ENCODE peak calls at places on chromosomes 11 and 22, in five cellular contexts. P is PC-9, N is heart right ventricle, U is left ventricle myocardium inferior, I is IMR-90. G is an unnamed sample. For H3K4me1, the result is how much of the 10 kb centered on the place peaks cover.

GRCh38 chr22:32876516-32876915 is 75.0 kb downstream of the TIMP3 start:
- DNase-seq in P (no peak), I (no peak), U (no peak), N (no peak), G (no peak)

GRCh38 chr11:45176996-45177395 is 30.6 kb downstream of the PRDM11 start:
- DNase-seq in I (no peak), N (no peak), P (no peak), U (no peak), G (peak)

GRCh38 chr11:46896719-46897406 is 21.5 kb downstream of the LRP4 start:
- DNase-seq in N (no peak), U (no peak), I (peak), P (no peak), G (no peak)

GRCh38 chr11:1561266-1561665 is 10.8 kb downstream of the DUSP8 start:
- DNase-seq in N (no peak), I (no peak), U (no peak), P (no peak), G (no peak)

GRCh38 chr11:65593518-65594414 is 1.8 kb downstream of the KCNK7 start:
- DNase-seq in N (no peak), I (no peak), P (no peak), U (no peak), G (no peak)

GRCh38 chr11:45722144-45722543 is 56.7 kb upstream of the CHST1 start:
- DNase-seq in I (no peak), N (no peak), U (no peak), P (no peak), G (peak)

GRCh38 chr11:57224537-57224936 is 12.5 kb downstream of the APLNR start:
- DNase-seq in I (peak), N (no peak), U (no peak), P (peak), G (no peak)

GRCh38 chr22:18079706-18080230 is 2.0 kb downstream of the PEX26 start:
- DNase-seq in I (no peak), N (no peak), P (no peak), U (no peak), G (no peak)

GRCh38 chr11:403021-403760 is 9.2 kb downstream of the PKP3 start:
- DNase-seq in P (no peak), N (no peak), I (no peak), U (no peak), G (no peak)

GRCh38 chr22:24400037-24400725 is 27.2 kb upstream of the ADORA2A start:
- DNase-seq in I (no peak), P (no peak), N (no peak), U (no peak), G (no peak)

GRCh38 chr11:3014314-3014938 is 22.3 kb upstream of the NAP1L4 start:
- DNase-seq in U (no peak), N (no peak), P (no peak), I (no peak), G (no peak)

GRCh38 chr11:92415246-92415645 is 190.6 kb downstream of the FAT3 start:
- DNase-seq in I (no peak), U (no peak), P (no peak), N (no peak), G (no peak)

GRCh38 chr11:20723366-20723765 is 54.0 kb downstream of the NELL1 start:
- DNase-seq in P (no peak), N (no peak), U (no peak), I (no peak), G (no peak)

GRCh38 chr11:77217156-77217555 is 84.3 kb downstream of the GDPD4 start:
- DNase-seq in U (no peak), N (no peak), I (no peak), P (no peak), G (no peak)

GRCh38 chr11:10310301-10310841 is 5.5 kb downstream of the ADM start:
- DNase-seq in P (no peak), I (peak), N (no peak), U (no peak), G (no peak)

GRCh38 chr11:114233755-114234154 is 62.4 kb upstream of the NNMT start:
- DNase-seq in I (peak), P (no peak), N (no peak), U (no peak), G (no peak)

GRCh38 chr11:68974421-68975194 is 6.2 kb downstream of the MRGPRD start:
- DNase-seq in I (peak), N (no peak), P (no peak), U (no peak), G (peak)

GRCh38 chr22:27669798-27670599 is 131.6 kb downstream of the MN1 start:
- DNase-seq in I (no peak), U (no peak), P (peak), N (no peak), G (peak)

GRCh38 chr11:76834151-76834550 is 26.6 kb upstream of the ACER3 start:
- DNase-seq in I (peak), N (no peak), P (no peak), U (no peak), G (no peak)

GRCh38 chr11:2797741-2798361 is 87.7 kb downstream of the CDKN1C start:
- DNase-seq in P (no peak), I (no peak), N (no peak), U (peak), G (no peak)

GRCh38 chr22:48737461-48738203 is 1090.0 kb downstream of the BRD1 start:
- DNase-seq in N (no peak), P (no peak), U (no peak), I (no peak), G (no peak)

GRCh38 chr11:30328676-30329075 is 5.8 kb downstream of the ARL14EP start:
- DNase-seq in N (no peak), I (peak), U (no peak), P (no peak), G (no peak)

GRCh38 chr11:75241036-75241905 is 697 bp downstream of the TPBGL start:
- DNase-seq in U (peak), I (peak), P (no peak), N (peak), G (peak)

GRCh38 chr11:65884716-65885092 is 3.6 kb downstream of the FIBP start:
- DNase-seq in U (peak), I (peak), P (peak), N (peak), G (peak)

GRCh38 chr11:129950319-129951034 is 52.2 kb downstream of the PRDM10 start:
- DNase-seq in P (no peak), I (peak), N (peak), U (peak), G (no peak)

GRCh38 chr11:128297111-128297651 is 290.2 kb downstream of the ETS1 start:
- DNase-seq in U (no peak), N (no peak), P (no peak), I (peak), G (no peak)

GRCh38 chr22:23117890-23118646 is 23.7 kb downstream of the RSPH14 start:
- DNase-seq in N (no peak), U (no peak), I (no peak), P (no peak), G (no peak)

GRCh38 chr22:35426801-35427140 is 26.8 kb downstream of the MCM5 start:
- DNase-seq in N (no peak), P (no peak), U (no peak), I (no peak), G (no peak)

GRCh38 chr11:73991471-73992006 is 8.9 kb upstream of the UCP2 start:
- DNase-seq in I (no peak), N (no peak), P (no peak), U (no peak), G (no peak)

GRCh38 chr11:89321401-89321800 is 143.7 kb downstream of the TYR start:
- DNase-seq in I (no peak), P (no peak), N (no peak), U (no peak), G (no peak)

GRCh38 chr22:46703166-46703995 is 34.7 kb downstream of the CERK start:
- DNase-seq in U (no peak), P (no peak), N (no peak), I (no peak), G (no peak)

GRCh38 chr11:69298778-69299461 is 5.0 kb downstream of the MYEOV start:
- DNase-seq in P (peak), N (no peak), U (no peak), I (peak), G (no peak)

GRCh38 chr22:26914786-26915185 is 257.4 kb downstream of the MIAT start:
- DNase-seq in I (no peak), P (no peak), U (no peak), N (no peak), G (no peak)

GRCh38 chr11:83007909-83008580 is 63.7 kb downstream of the RAB30 start:
- DNase-seq in U (peak), N (peak), P (no peak), I (peak), G (peak)

GRCh38 chr22:30922151-30922611 is 46.4 kb downstream of the MORC2 start:
- DNase-seq in N (peak), I (peak), U (peak), P (no peak), G (peak)

GRCh38 chr11:68213135-68213515 is at the start of gene KMT5B:
- DNase-seq in I (peak), N (peak), P (no peak), U (peak), G (peak)

GRCh38 chr11:73981051-73981805 is 1.4 kb downstream of the UCP2 start:
- DNase-seq in I (no peak), P (no peak), U (no peak), N (no peak), G (no peak)

GRCh38 chr11:65925397-65925796 is 6.2 kb downstream of the DRAP1 start:
- DNase-seq in P (no peak), U (no peak), N (no peak), I (no peak), G (no peak)

GRCh38 chr11:12122083-12122482 is 11.7 kb downstream of the MICAL2 start:
- DNase-seq in P (no peak), N (no peak), I (no peak), U (no peak), G (peak)
- H3K4me1 ChIP-seq in P (half or more), N (half or more), I (half or more), U (half or more), G (half or more)

GRCh38 chr11:78351979-78352731 is 65.5 kb downstream of the GAB2 start:
- DNase-seq in U (no peak), N (no peak), I (no peak), P (no peak), G (no peak)
- H3K4me1 ChIP-seq in U (half or more), N (half or more), I (under half), P (under half), G (under half)

GRCh38 chr22:28900379-28900778 is 17.0 kb downstream of the ZNRF3 start:
- DNase-seq in I (no peak), U (no peak), N (no peak), P (no peak), G (no peak)
- H3K4me1 ChIP-seq in I (under half), U (under half), N (under half), P (under half), G (under half)

GRCh38 chr11:15800121-15800800 is 556.1 kb downstream of the SOX6 start:
- DNase-seq in N (peak), I (peak), U (peak), P (peak), G (no peak)
- H3K4me1 ChIP-seq in N (under half), I (under half), U (under half), P (under half), G (under half)

GRCh38 chr22:42892571-42893316 is 35.7 kb upstream of the ARFGAP3 start:
- DNase-seq in I (no peak), N (no peak), P (no peak), U (no peak), G (no peak)

GRCh38 chr22:42895541-42895981 is 38.5 kb upstream of the ARFGAP3 start:
- DNase-seq in P (no peak), N (no peak), U (no peak), I (no peak), G (no peak)

GRCh38 chr22:42897960-42898359 is 40.9 kb upstream of the ARFGAP3 start:
- DNase-seq in U (no peak), N (no peak), P (no peak), I (no peak), G (no peak)

GRCh38 chr22:42893366-42894150 is 36.5 kb upstream of the ARFGAP3 start:
- DNase-seq in I (no peak), P (no peak), N (no peak), U (no peak), G (no peak)

GRCh38 chr22:42895087-42895486 is 38.0 kb upstream of the ARFGAP3 start:
- DNase-seq in U (no peak), P (no peak), N (no peak), I (no peak), G (no peak)
- H3K4me1 ChIP-seq in U (half or more), P (under half), N (half or more), I (under half), G (under half)

GRCh38 chr11:122193457-122193856 is 77.4 kb upstream of the BLID start:
- DNase-seq in I (no peak), U (no peak), N (no peak), P (no peak), G (no peak)

GRCh38 chr11:122192634-122193245 is 76.7 kb upstream of the BLID start:
- DNase-seq in I (peak), P (no peak), U (no peak), N (no peak), G (no peak)

GRCh38 chr11:122198291-122198983 is 82.4 kb upstream of the BLID start:
- DNase-seq in N (no peak), U (no peak), I (peak), P (no peak), G (no peak)

GRCh38 chr11:122197055-122197987 is 81.3 kb upstream of the BLID start:
- DNase-seq in P (peak), I (peak), N (peak), U (no peak), G (no peak)

DNA sequence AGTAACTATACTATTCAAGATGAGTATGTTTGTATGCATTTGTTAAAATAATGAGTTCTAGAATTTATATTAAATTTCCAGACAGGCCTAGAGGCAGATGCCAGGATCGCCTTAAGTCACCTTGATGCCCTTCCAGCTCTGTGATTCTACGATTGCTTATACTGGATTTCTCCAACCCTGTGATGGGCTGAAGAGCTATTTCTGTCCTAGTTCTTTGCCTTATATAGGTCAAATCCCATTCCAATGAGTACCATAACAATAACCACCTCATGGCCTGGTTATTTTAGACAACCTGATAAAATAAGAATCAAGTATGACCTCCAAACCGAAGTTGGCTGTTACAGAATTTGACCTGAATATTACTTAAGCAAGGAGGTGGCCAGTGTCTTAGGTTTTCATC is 79.8 kb upstream of the BLID start:
- DNase-seq in P (no peak), I (no peak), U (no peak), N (no peak), G (no peak)
- H3K4me1 ChIP-seq in P (half or more), I (under half), U (under half), N (under half), G (under half)

DNA sequence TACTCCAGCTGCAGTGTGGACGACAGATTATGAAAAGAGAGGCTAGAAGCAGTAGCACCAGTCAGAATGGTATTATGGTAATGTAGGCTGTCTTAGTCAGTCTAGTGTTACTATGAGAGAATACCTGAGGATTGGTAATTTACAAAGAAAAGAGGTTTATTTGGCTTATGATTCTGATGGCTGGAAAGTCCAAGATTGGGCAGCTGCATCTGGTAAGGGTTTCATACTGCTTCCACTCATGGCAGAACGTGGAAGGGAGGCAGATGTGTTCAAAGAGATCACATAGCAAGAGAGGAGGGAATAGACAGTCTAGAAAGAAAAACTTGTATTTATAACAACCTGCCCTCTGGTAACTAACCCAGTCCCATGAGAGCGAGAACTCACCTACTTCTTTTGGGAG is 77.3 kb upstream of the NAV2 start:
- DNase-seq in N (no peak), U (no peak), I (no peak), P (no peak), G (no peak)
- H3K4me1 ChIP-seq in N (under half), U (under half), I (under half), P (under half), G (under half)

GRCh38 chr11:126380909-126381308 is 25.4 kb downstream of the ST3GAL4 start:
- DNase-seq in P (no peak), U (no peak), I (no peak), N (no peak), G (no peak)

GRCh38 chr11:126375726-126376125 is 20.2 kb downstream of the ST3GAL4 start:
- DNase-seq in I (peak), N (no peak), P (no peak), U (no peak), G (no peak)

GRCh38 chr11:126383301-126384052 is 28.0 kb downstream of the ST3GAL4 start:
- DNase-seq in U (no peak), N (no peak), P (no peak), I (no peak), G (no peak)

GRCh38 chr11:126384053-126384335 is 28.5 kb downstream of the ST3GAL4 start:
- DNase-seq in U (no peak), N (no peak), I (no peak), P (no peak), G (no peak)

DNA sequence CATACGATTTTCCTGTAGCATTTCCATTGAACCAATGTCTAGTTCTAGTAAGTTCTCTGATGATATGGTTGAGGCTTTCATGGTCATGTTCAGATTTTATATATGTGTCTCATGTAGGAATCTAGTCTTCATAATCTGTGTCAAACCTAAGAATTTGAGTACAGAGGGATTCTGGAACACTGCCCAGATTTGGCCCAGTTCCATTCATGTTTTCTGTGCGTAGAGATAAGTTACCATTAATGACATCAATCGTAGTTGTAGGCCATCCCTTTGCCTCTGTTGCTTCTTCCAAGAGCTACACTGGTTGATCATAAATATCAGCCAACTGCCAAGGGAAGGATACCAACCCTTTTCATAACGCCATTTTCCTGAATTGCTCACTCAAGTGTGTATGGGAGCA is 23.3 kb downstream of the ST3GAL4 start:
- DNase-seq in P (no peak), N (peak), U (peak), I (peak), G (no peak)
- H3K4me1 ChIP-seq in P (under half), N (under half), U (half or more), I (under half), G (under half)

GRCh38 chr11:118618115-118618990 is 10.9 kb downstream of the PHLDB1 start:
- DNase-seq in I (peak), P (no peak), U (peak), N (peak), G (no peak)

GRCh38 chr11:118618991-118619375 is 11.6 kb downstream of the PHLDB1 start:
- DNase-seq in I (peak), N (peak), P (no peak), U (peak), G (no peak)

GRCh38 chr11:118614511-118614910 is 7.1 kb downstream of the PHLDB1 start:
- DNase-seq in N (no peak), I (no peak), U (no peak), P (no peak), G (peak)

GRCh38 chr11:118615282-118615979 is 8.0 kb downstream of the PHLDB1 start:
- DNase-seq in I (no peak), N (no peak), P (peak), U (no peak), G (peak)

GRCh38 chr11:118615996-118616395 is 8.6 kb downstream of the PHLDB1 start:
- DNase-seq in U (no peak), P (no peak), I (no peak), N (no peak), G (peak)
- H3K4me1 ChIP-seq in U (half or more), P (under half), I (under half), N (half or more), G (half or more)